ENCODE peak calls at places on chromosomes 7 and 10, in five cellular contexts. T is NCI-H345; R is pancreas; W is activated effector memory CD4-positive, alpha-beta T cell treated with Interleukin-2 at 50 U/mL for 16 hours; A is foreskin fibroblast. B is an unnamed sample.

GRCh38 chr7:29920491-29920890 is 69.1 kb downstream of the SCRN1 start:
- DNase-seq in T (no peak), R (no peak), W (no peak), A (no peak), B (no peak)

GRCh38 chr10:113362645-113363091 is 190.2 kb upstream of the HABP2 start:
- DNase-seq in T (no peak), R (no peak), W (no peak), A (no peak), B (no peak)

GRCh38 chr7:106717997-106718871 is 57.3 kb upstream of the CCDC71L start:
- DNase-seq in T (no peak), R (no peak), W (peak; percentile 20), A (peak; percentile 98), B (no peak)

GRCh38 chr7:149302222-149302621 is 40.2 kb downstream of the ZNF783 start:
- DNase-seq in T (no peak), R (no peak), W (no peak), A (no peak), B (no peak)

GRCh38 chr7:138440460-138440859 is 19.6 kb upstream of the TRIM24 start:
- DNase-seq in T (no peak), R (no peak), W (no peak), A (no peak), B (no peak)

GRCh38 chr7:76397409-76398183 is 11.9 kb downstream of the SSC4D start:
- DNase-seq in T (peak; percentile 74), R (peak; percentile 87), W (peak; percentile 74), A (no peak), B (peak; percentile 25)

GRCh38 chr7:15317215-15317614 is 244.6 kb downstream of the AGMO start:
- DNase-seq in T (no peak), R (no peak), W (no peak), A (no peak), B (peak; percentile 88)

GRCh38 chr10:33329178-33329577 is 5.3 kb downstream of the NRP1 start:
- DNase-seq in T (no peak), R (no peak), W (no peak), A (no peak), B (no peak)

GRCh38 chr7:91286432-91286831 is 22.2 kb downstream of the FZD1 start:
- DNase-seq in T (peak; percentile 88), R (no peak), W (no peak), A (no peak), B (peak; percentile 96)

B was measured in NCI-H524.